ENCODE peak calls at places on chromosome 12, in four cellular contexts. One of them, this sample, is unnamed.

GRCh38 chr12:79233341-79233761 is 368.8 kb downstream of the SYT1 start:
- DNase-seq in left ventricle myocardium inferior: no peak
- DNase-seq in SK-N-SH: no peak
- DNase-seq in A549: no peak
- DNase-seq in this sample: no peak

GRCh38 chr12:79555006-79555925 is 135.5 kb downstream of the PAWR start:
- DNase-seq in A549: no peak
- DNase-seq in left ventricle myocardium inferior: no peak
- DNase-seq in SK-N-SH: peak; percentile 36
- DNase-seq in this sample: no peak

GRCh38 chr12:48447755-48448154 is 24.6 kb upstream of the ANP32D start:
- DNase-seq in left ventricle myocardium inferior: no peak
- DNase-seq in A549: no peak
- DNase-seq in SK-N-SH: no peak
- DNase-seq in this sample: no peak

GRCh38 chr12:104520242-104520900 is 63.6 kb downstream of the CHST11 start:
- DNase-seq in SK-N-SH: peak; percentile 39
- DNase-seq in left ventricle myocardium inferior: no peak
- DNase-seq in A549: no peak
- DNase-seq in this sample: no peak

GRCh38 chr12:96263449-96263902 is 69.3 kb downstream of the ELK3 start:
- DNase-seq in left ventricle myocardium inferior: no peak
- DNase-seq in SK-N-SH: no peak
- DNase-seq in A549: no peak
- DNase-seq in this sample: no peak

GRCh38 chr12:52005903-52006703 is 643 bp upstream of the TAMALIN start:
- DNase-seq in SK-N-SH: no peak
- DNase-seq in A549: no peak
- DNase-seq in left ventricle myocardium inferior: no peak
- DNase-seq in this sample: no peak

GRCh38 chr12:96502477-96502876 is 13.1 kb downstream of the CFAP54 start:
- DNase-seq in A549: no peak
- DNase-seq in SK-N-SH: no peak
- DNase-seq in left ventricle myocardium inferior: no peak
- DNase-seq in this sample: no peak

GRCh38 chr12:84038241-84038640 is 874.4 kb downstream of the SLC6A15 start:
- DNase-seq in left ventricle myocardium inferior: no peak
- DNase-seq in SK-N-SH: no peak
- DNase-seq in A549: no peak
- DNase-seq in this sample: no peak

GRCh38 chr12:44184499-44185206 is 348.8 kb downstream of the TMEM117 start:
- DNase-seq in SK-N-SH: no peak
- DNase-seq in left ventricle myocardium inferior: no peak
- DNase-seq in A549: no peak
- DNase-seq in this sample: no peak

GRCh38 chr12:93102744-93103143 is 173.6 kb upstream of the EEA1 start:
- DNase-seq in left ventricle myocardium inferior: no peak
- DNase-seq in A549: no peak
- DNase-seq in SK-N-SH: no peak
- DNase-seq in this sample: no peak

GRCh38 chr12:4286228-4286627 is 12.7 kb downstream of the CCND2 start:
- DNase-seq in A549: no peak
- DNase-seq in SK-N-SH: no peak
- DNase-seq in left ventricle myocardium inferior: no peak
- DNase-seq in this sample: no peak

GRCh38 chr12:52258335-52258901 is 16.0 kb upstream of the KRT86 start:
- DNase-seq in A549: no peak
- DNase-seq in left ventricle myocardium inferior: no peak
- DNase-seq in SK-N-SH: peak; percentile 82
- DNase-seq in this sample: no peak

GRCh38 chr12:39440781-39441180 is 2.1 kb downstream of the KIF21A start:
- DNase-seq in A549: no peak
- DNase-seq in left ventricle myocardium inferior: no peak
- DNase-seq in SK-N-SH: no peak
- DNase-seq in this sample: no peak

GRCh38 chr12:96986883-96987523 is 79.9 kb downstream of the NEDD1 start:
- DNase-seq in A549: peak; percentile 25
- DNase-seq in SK-N-SH: peak; percentile 64
- DNase-seq in left ventricle myocardium inferior: no peak
- DNase-seq in this sample: no peak

GRCh38 chr12:108621161-108621560 is 12.5 kb downstream of the SELPLG start:
- DNase-seq in left ventricle myocardium inferior: no peak
- DNase-seq in SK-N-SH: no peak
- DNase-seq in A549: no peak
- DNase-seq in this sample: no peak

GRCh38 chr12:123983822-123984485 is 10.9 kb downstream of the ZNF664 start:
- DNase-seq in left ventricle myocardium inferior: no peak
- DNase-seq in A549: peak; percentile 51
- DNase-seq in SK-N-SH: peak; percentile 41
- DNase-seq in this sample: peak; percentile 32

GRCh38 chr12:119302334-119303132 is 32.0 kb upstream of the CCDC60 start:
- DNase-seq in A549: no peak
- DNase-seq in left ventricle myocardium inferior: no peak
- DNase-seq in SK-N-SH: peak; percentile 49
- DNase-seq in this sample: no peak

GRCh38 chr12:47549258-47549657 is 156.6 kb downstream of the RPAP3 start:
- DNase-seq in A549: no peak
- DNase-seq in left ventricle myocardium inferior: no peak
- DNase-seq in SK-N-SH: no peak
- DNase-seq in this sample: no peak

GRCh38 chr12:4112734-4113396 is 160.7 kb upstream of the CCND2 start:
- DNase-seq in A549: no peak
- DNase-seq in left ventricle myocardium inferior: no peak
- DNase-seq in SK-N-SH: no peak
- DNase-seq in this sample: no peak

GRCh38 chr12:120940799-120941198 is 36.6 kb upstream of the SPPL3 start:
- DNase-seq in A549: no peak
- DNase-seq in left ventricle myocardium inferior: no peak
- DNase-seq in SK-N-SH: no peak
- DNase-seq in this sample: peak; percentile 24

GRCh38 chr12:1350055-1350933 is 244.1 kb downstream of the FBXL14 start:
- DNase-seq in left ventricle myocardium inferior: no peak
- DNase-seq in SK-N-SH: no peak
- DNase-seq in A549: no peak
- DNase-seq in this sample: peak; percentile 59

GRCh38 chr12:92034083-92034482 is 111.6 kb downstream of the BTG1 start:
- DNase-seq in SK-N-SH: no peak
- DNase-seq in A549: no peak
- DNase-seq in left ventricle myocardium inferior: no peak
- DNase-seq in this sample: no peak

GRCh38 chr12:90938451-90938850 is 16.5 kb downstream of the CCER1 start:
- DNase-seq in SK-N-SH: no peak
- DNase-seq in left ventricle myocardium inferior: no peak
- DNase-seq in A549: no peak
- DNase-seq in this sample: no peak

GRCh38 chr12:124680863-124681778 is 113.7 kb upstream of the NCOR2 start:
- DNase-seq in SK-N-SH: peak; percentile 64
- DNase-seq in A549: peak; percentile 98
- DNase-seq in left ventricle myocardium inferior: peak; percentile 67
- DNase-seq in this sample: peak; percentile 80

GRCh38 chr12:131378176-131378842 is 332.6 kb upstream of the SFSWAP start:
- DNase-seq in A549: no peak
- DNase-seq in left ventricle myocardium inferior: no peak
- DNase-seq in SK-N-SH: no peak
- DNase-seq in this sample: no peak

GRCh38 chr12:122984612-122985358 is 4.3 kb downstream of the ARL6IP4 start:
- DNase-seq in A549: no peak
- DNase-seq in left ventricle myocardium inferior: peak; percentile 54
- DNase-seq in SK-N-SH: no peak
- DNase-seq in this sample: no peak

GRCh38 chr12:26109343-26109841 is 15.4 kb downstream of the BHLHE41 start:
- DNase-seq in A549: no peak
- DNase-seq in SK-N-SH: no peak
- DNase-seq in left ventricle myocardium inferior: peak; percentile 18
- DNase-seq in this sample: no peak

GRCh38 chr12:7645395-7646177 is 20.1 kb downstream of the APOBEC1 start:
- DNase-seq in left ventricle myocardium inferior: no peak
- DNase-seq in SK-N-SH: peak; percentile 52
- DNase-seq in A549: peak; percentile 46
- DNase-seq in this sample: no peak

DNA sequence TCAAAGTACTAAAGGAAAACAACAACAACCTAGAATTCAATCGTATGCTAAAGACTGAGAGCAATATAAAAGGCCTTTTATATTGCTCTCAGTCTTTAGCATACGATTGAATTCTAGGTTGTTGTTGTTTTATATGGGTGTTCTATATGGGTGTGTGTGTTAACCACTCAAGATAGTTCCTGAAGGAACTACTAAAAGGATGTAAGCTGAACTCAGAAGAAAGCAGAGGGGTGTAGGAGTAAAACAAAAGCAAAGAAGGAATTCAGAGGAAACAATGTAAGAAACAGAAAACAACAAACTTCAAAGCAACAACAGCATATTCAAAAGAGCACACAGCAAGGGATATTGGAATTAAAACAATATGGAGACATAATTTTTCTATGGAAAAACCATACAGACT is 5.4 kb downstream of the ZNF891 start:
- DNase-seq in A549: no peak
- DNase-seq in SK-N-SH: no peak
- DNase-seq in left ventricle myocardium inferior: no peak
- DNase-seq in this sample: no peak
- H3K9me3 ChIP-seq in A549: peaks cover 99% of the 10 kb centered on the region
- H3K9me3 ChIP-seq in SK-N-SH: peaks cover 63% of the 10 kb centered on the region
- H3K9me3 ChIP-seq in left ventricle myocardium inferior: peaks cover 93% of the 10 kb centered on the region
- H3K9me3 ChIP-seq in this sample: peaks cover 53% of the 10 kb centered on the region

DNA sequence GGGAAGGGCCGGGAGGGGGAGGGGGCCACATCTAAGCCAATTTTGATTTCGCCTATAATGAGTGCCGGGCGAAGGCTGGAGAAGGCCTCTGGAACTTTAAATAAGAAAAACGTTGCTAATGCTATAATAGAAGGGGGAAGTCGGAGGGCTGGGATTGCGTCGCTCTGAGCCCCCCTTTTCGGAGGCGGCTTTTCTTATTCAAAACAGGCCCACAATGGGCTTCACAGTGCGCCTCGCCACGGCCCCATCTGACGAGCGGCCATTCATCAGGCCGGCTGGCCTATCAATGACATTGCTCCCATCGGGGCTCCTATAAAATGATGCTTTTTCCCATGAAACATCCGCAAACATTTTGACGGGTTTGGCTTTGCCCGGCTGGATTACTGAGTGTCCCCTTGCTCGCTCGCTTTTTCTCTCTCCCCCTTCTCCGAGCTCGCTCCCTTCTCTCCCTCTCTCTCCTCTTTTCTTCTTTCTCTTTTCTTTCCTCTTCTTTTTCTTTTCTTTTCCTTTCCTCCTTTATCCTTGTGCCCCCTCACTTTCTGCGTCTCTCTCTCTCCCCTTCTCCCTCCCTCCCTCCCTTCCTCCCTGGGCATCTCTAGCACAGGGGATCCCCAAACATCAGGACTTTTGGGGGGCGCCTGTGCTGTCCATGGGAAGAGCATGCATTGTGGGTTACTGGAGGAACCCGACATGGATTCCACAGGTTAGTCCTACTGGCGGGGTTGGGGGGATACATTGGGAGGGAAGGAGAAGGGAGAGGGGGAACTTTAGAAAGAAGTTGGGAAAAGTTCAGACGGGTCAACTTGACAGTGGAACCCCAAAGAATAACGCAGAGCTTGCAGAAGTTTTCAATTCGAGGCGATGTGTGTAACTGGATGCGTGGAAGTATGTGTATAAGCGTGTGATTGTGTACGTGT is at the start of gene RFX4:
- DNase-seq in SK-N-SH: peak; percentile 55
- DNase-seq in left ventricle myocardium inferior: no peak
- DNase-seq in A549: peak; percentile 13
- DNase-seq in this sample: no peak
- H3K4me3 ChIP-seq in SK-N-SH: peak within 1 kb of the TSS; percentile 30
- H3K4me3 ChIP-seq in left ventricle myocardium inferior: peak within 1 kb of the TSS; percentile 61
- H3K4me3 ChIP-seq in A549: peak within 1 kb of the TSS; percentile 46
- H3K4me3 ChIP-seq in this sample: peak within 1 kb of the TSS; percentile 33

GRCh38 chr12:23128462-23128861 is 503.5 kb downstream of the ETNK1 start:
- DNase-seq in A549: no peak
- DNase-seq in SK-N-SH: no peak
- DNase-seq in left ventricle myocardium inferior: no peak
- DNase-seq in this sample: no peak

GRCh38 chr12:23132357-23132756 is 507.4 kb downstream of the ETNK1 start:
- DNase-seq in A549: no peak
- DNase-seq in SK-N-SH: no peak
- DNase-seq in left ventricle myocardium inferior: no peak
- DNase-seq in this sample: no peak

GRCh38 chr12:23126794-23127193 is 501.8 kb downstream of the ETNK1 start:
- DNase-seq in left ventricle myocardium inferior: no peak
- DNase-seq in SK-N-SH: no peak
- DNase-seq in A549: no peak
- DNase-seq in this sample: no peak

GRCh38 chr12:23133471-23133870 is 508.5 kb downstream of the ETNK1 start:
- DNase-seq in left ventricle myocardium inferior: no peak
- DNase-seq in A549: no peak
- DNase-seq in SK-N-SH: no peak
- DNase-seq in this sample: no peak

GRCh38 chr12:23127701-23128100 is 502.7 kb downstream of the ETNK1 start:
- DNase-seq in A549: no peak
- DNase-seq in SK-N-SH: no peak
- DNase-seq in left ventricle myocardium inferior: no peak
- DNase-seq in this sample: no peak
- H3K9me3 ChIP-seq in A549: no peaks in the 10 kb centered on the region
- H3K9me3 ChIP-seq in SK-N-SH: no peaks in the 10 kb centered on the region
- H3K9me3 ChIP-seq in left ventricle myocardium inferior: no peaks in the 10 kb centered on the region
- H3K9me3 ChIP-seq in this sample: no peaks in the 10 kb centered on the region

DNA sequence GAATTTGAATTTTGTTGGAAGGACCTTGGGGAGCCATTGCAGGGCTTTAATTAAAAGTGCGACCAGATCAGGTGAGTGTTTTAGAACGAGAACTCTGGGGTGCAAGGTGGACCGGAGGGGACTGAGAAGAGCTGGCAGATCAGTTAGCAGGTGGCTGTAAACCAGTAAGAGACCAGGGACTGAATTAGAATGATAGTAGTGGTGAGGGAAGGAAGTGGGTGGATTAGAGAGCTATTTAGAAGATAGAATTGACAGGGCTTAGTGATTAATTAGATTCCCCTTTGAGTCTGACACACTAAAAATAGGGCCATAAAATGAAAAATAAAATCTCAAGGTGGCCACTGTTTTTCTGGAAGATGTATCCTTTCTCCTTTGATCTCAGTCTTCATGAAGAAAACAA is 44.8 kb downstream of the PLXNC1 start:
- DNase-seq in left ventricle myocardium inferior: no peak
- DNase-seq in A549: no peak
- DNase-seq in SK-N-SH: no peak
- DNase-seq in this sample: no peak
- H3K4me3 ChIP-seq in left ventricle myocardium inferior: no peak overlapping the region
- H3K4me3 ChIP-seq in A549: no peak overlapping the region
- H3K4me3 ChIP-seq in SK-N-SH: no peak overlapping the region
- H3K4me3 ChIP-seq in this sample: no peak overlapping the region

DNA sequence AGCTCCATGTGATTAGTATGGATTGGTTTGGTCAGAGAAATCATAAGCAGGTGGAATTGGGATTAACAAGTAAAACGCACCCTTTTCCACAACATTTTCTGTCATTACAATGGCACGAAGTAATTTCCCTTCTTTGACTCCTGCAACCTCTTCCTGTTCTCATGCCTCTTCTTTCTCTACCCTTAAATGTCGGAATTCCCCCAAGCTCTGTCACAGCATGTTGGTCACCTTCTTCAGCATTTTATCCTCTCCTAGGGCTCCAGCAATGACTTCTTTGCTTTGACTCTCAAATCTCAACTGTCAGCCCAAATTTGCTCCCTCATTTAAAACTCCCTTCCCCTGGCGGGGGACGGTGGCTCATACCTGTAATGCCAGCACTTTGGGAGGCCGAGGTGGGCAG is 5.3 kb upstream of the GRIP1 start:
- DNase-seq in A549: no peak
- DNase-seq in SK-N-SH: no peak
- DNase-seq in left ventricle myocardium inferior: no peak
- DNase-seq in this sample: no peak
- H3K9me3 ChIP-seq in A549: no peaks in the 10 kb centered on the region
- H3K9me3 ChIP-seq in SK-N-SH: no peaks in the 10 kb centered on the region
- H3K9me3 ChIP-seq in left ventricle myocardium inferior: no peaks in the 10 kb centered on the region
- H3K9me3 ChIP-seq in this sample: no peaks in the 10 kb centered on the region

This sample was measured in MG63.